ENCODE peak calls at places on chromosomes 12 and 14, in six cellular contexts. N is activated CD8-positive, alpha-beta T cell treated with anti-CD3 and anti-CD28 coated beads for 36 hours; E is stimulated activated memory B cell treated with anti-CD40 and anti-IgM and Interleukin-4, amounts not matched to agents 10 μg/mL and 1 μg/mL and 100 μg/mL, for 72 hours; S is PC-3; Y is RWPE2; M is naive thymus-derived CD4-positive, alpha-beta T cell. D is an unnamed sample.

GRCh38 chr12:130162267-130162666 is at the start of gene FZD10:
- ATAC-seq in Y (peak; percentile 69), M (no peak), N (no peak), S (no peak), E (no peak), D (peak; percentile 54)

GRCh38 chr12:121530600-121531355 is 50.0 kb downstream of the KDM2B start:
- ATAC-seq in E (peak; percentile 59), M (peak; percentile 78), S (peak; percentile 80), Y (peak; percentile 58), N (peak; percentile 78), D (peak; percentile 71)

GRCh38 chr14:54105898-54106297 is 149.3 kb upstream of the BMP4 start:
- ATAC-seq in E (no peak), M (no peak), Y (peak; percentile 83), S (peak; percentile 69), N (no peak), D (no peak)

GRCh38 chr14:66165337-66165736 is 320.8 kb upstream of the CCDC196 start:
- ATAC-seq in M (no peak), N (no peak), E (no peak), S (no peak), Y (no peak), D (no peak)

GRCh38 chr12:124607681-124608425 is 40.4 kb upstream of the NCOR2 start:
- ATAC-seq in N (no peak), M (no peak), S (peak; percentile 54), E (no peak), Y (peak; percentile 74), D (no peak)

GRCh38 chr12:10891937-10892336 is 7.9 kb upstream of the PRH1 start:
- ATAC-seq in N (no peak), Y (no peak), M (no peak), E (no peak), S (no peak), D (no peak)

GRCh38 chr14:30587141-30587540 is 28.2 kb downstream of the G2E3 start:
- ATAC-seq in M (no peak), Y (no peak), S (no peak), E (no peak), N (no peak), D (no peak)

GRCh38 chr12:1053690-1054089 is 62.7 kb downstream of the ERC1 start:
- ATAC-seq in M (no peak), S (no peak), Y (no peak), N (no peak), E (no peak), D (no peak)

GRCh38 chr12:571795-572531 is 91.3 kb downstream of the NINJ2 start:
- ATAC-seq in N (no peak), S (no peak), M (no peak), Y (no peak), E (no peak), D (no peak)

GRCh38 chr12:569803-570236 is 93.4 kb downstream of the NINJ2 start:
- ATAC-seq in M (peak; percentile 99), E (peak; percentile 91), S (peak; percentile 55), Y (peak; percentile 59), N (peak; percentile 92), D (peak; percentile 81)

GRCh38 chr12:9115731-9116689 is at the start of gene A2M:
- ATAC-seq in S (no peak), E (no peak), Y (no peak), N (no peak), M (no peak), D (peak; percentile 79)

GRCh38 chr14:23829736-23830474 is 123.7 kb upstream of the DHRS4 start:
- ATAC-seq in N (no peak), Y (peak; percentile 100), E (no peak), M (no peak), S (peak; percentile 100), D (peak; percentile 79)

GRCh38 chr12:19778822-19779221 is 339.5 kb downstream of the AEBP2 start:
- ATAC-seq in Y (no peak), E (no peak), M (no peak), S (no peak), N (no peak), D (no peak)

D was measured in gastroesophageal sphincter.